ENCODE peak calls at places on chromosomes 6 and 20, in nine cellular contexts. One of them, this sample, is unnamed.
A peak's percentile ranks its signal among the peaks of the same experiment; 100 is the strongest.

GRCh38 chr6:12009180-12009748 is 2.8 kb upstream of the HIVEP1 start:
- DNase-seq in activated T-cell treated with anti-CD3 and anti-CD28 coated beads, Interleukin-2, amount 50 U/mL, for 24 hours: no peak
- DNase-seq in iris pigment epithelial cell: no peak
- DNase-seq in SJCRH30: no peak
- DNase-seq in amniotic epithelial cell: no peak
- DNase-seq in HFFc6: no peak
- DNase-seq in mucosa of gallbladder: no peak
- DNase-seq in fibroblast of pulmonary artery: no peak
- DNase-seq in A172: no peak
- DNase-seq in this sample: no peak

GRCh38 chr6:132530293-132530974 is 7.6 kb upstream of the TAAR9 start:
- DNase-seq in mucosa of gallbladder: peak; percentile 56
- DNase-seq in SJCRH30: peak; percentile 58
- DNase-seq in amniotic epithelial cell: peak; percentile 56
- DNase-seq in HFFc6: peak; percentile 42
- DNase-seq in fibroblast of pulmonary artery: peak; percentile 78
- DNase-seq in iris pigment epithelial cell: peak; percentile 61
- DNase-seq in activated T-cell treated with anti-CD3 and anti-CD28 coated beads, Interleukin-2, amount 50 U/mL, for 24 hours: peak; percentile 38
- DNase-seq in A172: peak; percentile 67
- DNase-seq in this sample: peak; percentile 87

GRCh38 chr6:3324262-3324942 is 65.7 kb downstream of the PSMG4 start:
- DNase-seq in HFFc6: peak; percentile 50
- DNase-seq in iris pigment epithelial cell: peak; percentile 96
- DNase-seq in mucosa of gallbladder: peak; percentile 29
- DNase-seq in activated T-cell treated with anti-CD3 and anti-CD28 coated beads, Interleukin-2, amount 50 U/mL, for 24 hours: no peak
- DNase-seq in A172: peak; percentile 97
- DNase-seq in fibroblast of pulmonary artery: peak; percentile 96
- DNase-seq in SJCRH30: peak; percentile 71
- DNase-seq in amniotic epithelial cell: peak; percentile 88
- DNase-seq in this sample: peak; percentile 67

GRCh38 chr6:105669232-105669631 is 266.4 kb upstream of the PREP start:
- DNase-seq in fibroblast of pulmonary artery: no peak
- DNase-seq in activated T-cell treated with anti-CD3 and anti-CD28 coated beads, Interleukin-2, amount 50 U/mL, for 24 hours: no peak
- DNase-seq in amniotic epithelial cell: no peak
- DNase-seq in mucosa of gallbladder: no peak
- DNase-seq in A172: no peak
- DNase-seq in HFFc6: no peak
- DNase-seq in SJCRH30: peak; percentile 7
- DNase-seq in iris pigment epithelial cell: no peak
- DNase-seq in this sample: no peak

GRCh38 chr20:10357974-10358373 is 76.0 kb downstream of the MKKS start:
- DNase-seq in fibroblast of pulmonary artery: peak; percentile 29
- DNase-seq in iris pigment epithelial cell: peak; percentile 24
- DNase-seq in SJCRH30: no peak
- DNase-seq in activated T-cell treated with anti-CD3 and anti-CD28 coated beads, Interleukin-2, amount 50 U/mL, for 24 hours: no peak
- DNase-seq in mucosa of gallbladder: no peak
- DNase-seq in amniotic epithelial cell: peak; percentile 31
- DNase-seq in A172: no peak
- DNase-seq in HFFc6: no peak
- DNase-seq in this sample: peak; percentile 45

GRCh38 chr6:135440087-135440792 is 57.3 kb downstream of the AHI1 start:
- DNase-seq in HFFc6: no peak
- DNase-seq in iris pigment epithelial cell: no peak
- DNase-seq in activated T-cell treated with anti-CD3 and anti-CD28 coated beads, Interleukin-2, amount 50 U/mL, for 24 hours: no peak
- DNase-seq in fibroblast of pulmonary artery: no peak
- DNase-seq in A172: no peak
- DNase-seq in SJCRH30: no peak
- DNase-seq in amniotic epithelial cell: no peak
- DNase-seq in mucosa of gallbladder: no peak
- DNase-seq in this sample: no peak

GRCh38 chr20:3652646-3653596 is 10.3 kb downstream of the GFRA4 start:
- DNase-seq in HFFc6: no peak
- DNase-seq in iris pigment epithelial cell: no peak
- DNase-seq in fibroblast of pulmonary artery: no peak
- DNase-seq in A172: no peak
- DNase-seq in mucosa of gallbladder: no peak
- DNase-seq in amniotic epithelial cell: no peak
- DNase-seq in SJCRH30: no peak
- DNase-seq in activated T-cell treated with anti-CD3 and anti-CD28 coated beads, Interleukin-2, amount 50 U/mL, for 24 hours: no peak
- DNase-seq in this sample: no peak

GRCh38 chr20:11457476-11457875 is 460.2 kb upstream of the BTBD3 start:
- DNase-seq in A172: peak; percentile 75
- DNase-seq in SJCRH30: no peak
- DNase-seq in amniotic epithelial cell: peak; percentile 51
- DNase-seq in fibroblast of pulmonary artery: peak; percentile 5
- DNase-seq in mucosa of gallbladder: no peak
- DNase-seq in HFFc6: no peak
- DNase-seq in iris pigment epithelial cell: peak; percentile 75
- DNase-seq in activated T-cell treated with anti-CD3 and anti-CD28 coated beads, Interleukin-2, amount 50 U/mL, for 24 hours: no peak
- DNase-seq in this sample: no peak

GRCh38 chr20:63441777-63442493 is 30.5 kb downstream of the KCNQ2 start:
- DNase-seq in SJCRH30: peak; percentile 82
- DNase-seq in A172: peak; percentile 67
- DNase-seq in iris pigment epithelial cell: peak; percentile 37
- DNase-seq in HFFc6: peak; percentile 10
- DNase-seq in amniotic epithelial cell: peak; percentile 4
- DNase-seq in fibroblast of pulmonary artery: peak; percentile 33
- DNase-seq in mucosa of gallbladder: peak; percentile 47
- DNase-seq in activated T-cell treated with anti-CD3 and anti-CD28 coated beads, Interleukin-2, amount 50 U/mL, for 24 hours: peak; percentile 74
- DNase-seq in this sample: peak; percentile 52

GRCh38 chr6:8170245-8170644 is 67.9 kb upstream of the EEF1E1 start:
- DNase-seq in SJCRH30: no peak
- DNase-seq in activated T-cell treated with anti-CD3 and anti-CD28 coated beads, Interleukin-2, amount 50 U/mL, for 24 hours: no peak
- DNase-seq in fibroblast of pulmonary artery: no peak
- DNase-seq in A172: no peak
- DNase-seq in mucosa of gallbladder: no peak
- DNase-seq in HFFc6: no peak
- DNase-seq in iris pigment epithelial cell: no peak
- DNase-seq in amniotic epithelial cell: no peak
- DNase-seq in this sample: no peak

GRCh38 chr6:111200823-111201134 is 113.5 kb downstream of the SLC16A10 start:
- DNase-seq in mucosa of gallbladder: no peak
- DNase-seq in amniotic epithelial cell: no peak
- DNase-seq in HFFc6: no peak
- DNase-seq in fibroblast of pulmonary artery: no peak
- DNase-seq in iris pigment epithelial cell: no peak
- DNase-seq in SJCRH30: no peak
- DNase-seq in activated T-cell treated with anti-CD3 and anti-CD28 coated beads, Interleukin-2, amount 50 U/mL, for 24 hours: no peak
- DNase-seq in A172: no peak
- DNase-seq in this sample: no peak

GRCh38 chr6:75932067-75932466 is 140.4 kb downstream of the IMPG1 start:
- DNase-seq in mucosa of gallbladder: no peak
- DNase-seq in SJCRH30: peak; percentile 44
- DNase-seq in HFFc6: no peak
- DNase-seq in iris pigment epithelial cell: peak; percentile 22
- DNase-seq in fibroblast of pulmonary artery: peak; percentile 28
- DNase-seq in amniotic epithelial cell: peak; percentile 14
- DNase-seq in activated T-cell treated with anti-CD3 and anti-CD28 coated beads, Interleukin-2, amount 50 U/mL, for 24 hours: no peak
- DNase-seq in A172: peak; percentile 25
- DNase-seq in this sample: no peak

GRCh38 chr20:4152696-4153235 is 137.4 kb upstream of the RNF24 start:
- DNase-seq in iris pigment epithelial cell: no peak
- DNase-seq in SJCRH30: no peak
- DNase-seq in amniotic epithelial cell: no peak
- DNase-seq in HFFc6: no peak
- DNase-seq in activated T-cell treated with anti-CD3 and anti-CD28 coated beads, Interleukin-2, amount 50 U/mL, for 24 hours: no peak
- DNase-seq in fibroblast of pulmonary artery: no peak
- DNase-seq in A172: peak; percentile 18
- DNase-seq in mucosa of gallbladder: no peak
- DNase-seq in this sample: no peak